ENCODE peak calls at places on chromosome 9, in four cellular contexts. Q is stimulated activated CD8-positive, alpha-beta memory T cell treated with anti-CD3 and anti-CD28 coated beads, Interleukin-12 subunit alpha, Interleukin-12 subunit beta, amount 100 ng/mL, for 1 hour; Z is foreskin keratinocyte; L is EH. T is an unnamed sample.

GRCh38 chr9:16726023-16726422 is 144.4 kb downstream of the BNC2 start:
- DNase-seq in Q (no peak), L (peak; percentile 60), Z (peak; percentile 39), T (no peak)

GRCh38 chr9:36603006-36603405 is 30.3 kb downstream of the MELK start:
- DNase-seq in Q (no peak), Z (no peak), L (peak; percentile 63), T (no peak)

GRCh38 chr9:126017758-126018157 is 270.6 kb downstream of the PBX3 start:
- DNase-seq in Q (no peak), Z (no peak), L (no peak), T (no peak)

GRCh38 chr9:121975801-121976277 is 117.3 kb downstream of the TTLL11 start:
- DNase-seq in L (peak; percentile 65), Z (peak; percentile 90), Q (no peak), T (no peak)

GRCh38 chr9:94250456-94250855 is 8.6 kb upstream of the ZNF169 start:
- DNase-seq in Z (peak; percentile 35), L (peak; percentile 16), Q (no peak), T (no peak)

GRCh38 chr9:99637640-99638039 is 184.0 kb upstream of the NR4A3 start:
- DNase-seq in Z (no peak), Q (no peak), L (no peak), T (peak; percentile 20)

GRCh38 chr9:592225-592624 is 249.3 kb upstream of the DMRT1 start:
- DNase-seq in Z (no peak), Q (no peak), L (no peak), T (no peak)

GRCh38 chr9:131048332-131048731 is 39.4 kb downstream of the LAMC3 start:
- DNase-seq in Z (no peak), Q (no peak), L (no peak), T (no peak)

GRCh38 chr9:97781902-97782301 is 71.1 kb upstream of the FOXE1 start:
- DNase-seq in Z (no peak), L (no peak), Q (no peak), T (no peak)

GRCh38 chr9:114050646-114051045 is 27.5 kb downstream of the AMBP start:
- DNase-seq in Z (no peak), Q (no peak), L (no peak), T (no peak)

GRCh38 chr9:18330736-18331335 is 143.1 kb upstream of the ADAMTSL1 start:
- DNase-seq in Q (no peak), Z (no peak), L (no peak), T (no peak)

GRCh38 chr9:107989544-107989943 is 500.0 kb upstream of the KLF4 start:
- DNase-seq in Z (no peak), L (peak; percentile 9), Q (no peak), T (peak; percentile 82)

GRCh38 chr9:121748080-121748479 is 96.6 kb downstream of the DAB2IP start:
- DNase-seq in Q (no peak), L (peak; percentile 53), Z (no peak), T (no peak)

GRCh38 chr9:14107977-14108376 is 206.0 kb downstream of the NFIB start:
- DNase-seq in Q (no peak), Z (no peak), L (no peak), T (no peak)

GRCh38 chr9:5563886-5564285 is 53.6 kb downstream of the PDCD1LG2 start:
- DNase-seq in Q (no peak), L (peak; percentile 63), Z (peak; percentile 68), T (no peak)

GRCh38 chr9:124854161-124854560 is 901 bp downstream of the WDR38 start:
- DNase-seq in L (no peak), Z (no peak), Q (no peak), T (no peak)

GRCh38 chr9:82490019-82490499 is 501.5 kb downstream of the SPATA31D1 start:
- DNase-seq in Q (no peak), Z (peak; percentile 99), L (peak; percentile 75), T (no peak)